ENCODE peak calls at places on chromosome 22, in seven cellular contexts. B is GM12865, D is uterus, G is ovary, S is colonic mucosa, N is GM12878, T is brain microvascular endothelial cell. F is an unnamed sample.
A peak's percentile ranks its signal among the peaks of the same experiment; 100 is the strongest.

GRCh38 chr22:24325105-24325757 is 54.6 kb downstream of the SPECC1L start:
- DNase-seq in B (peak; percentile 84), D (no peak), G (no peak), S (peak; percentile 34), N (peak; percentile 62), T (peak; percentile 73), F (peak; percentile 87)

GRCh38 chr22:42461511-42461910 is 29.3 kb upstream of the NFAM1 start:
- DNase-seq in B (no peak), D (no peak), G (no peak), S (no peak), N (no peak), T (no peak), F (no peak)

GRCh38 chr22:45783021-45783420 is 111.4 kb downstream of the ATXN10 start:
- DNase-seq in B (no peak), D (no peak), G (no peak), S (no peak), N (no peak), T (no peak), F (peak; percentile 37)

GRCh38 chr22:26778372-26778771 is 121.0 kb downstream of the MIAT start:
- DNase-seq in B (no peak), D (no peak), G (no peak), S (no peak), N (no peak), T (no peak), F (no peak)

GRCh38 chr22:31944700-31945477 is 554 bp downstream of the YWHAH start:
- DNase-seq in B (peak; percentile 22), D (peak; percentile 49), G (peak; percentile 64), S (peak; percentile 53), N (no peak), T (no peak), F (peak; percentile 13)

GRCh38 chr22:46119729-46120419 is 30.5 kb upstream of the PPARA start:
- DNase-seq in B (no peak), D (peak; percentile 73), G (peak; percentile 78), S (no peak), N (no peak), T (peak; percentile 54), F (peak; percentile 82)

GRCh38 chr22:44775862-44776261 is 23.5 kb downstream of the ARHGAP8 start:
- DNase-seq in B (no peak), D (no peak), G (no peak), S (no peak), N (no peak), T (no peak), F (no peak)

GRCh38 chr22:38862375-38863329 is 9.4 kb downstream of the CBX6 start:
- DNase-seq in B (no peak), D (peak; percentile 71), G (peak; percentile 86), S (no peak), N (no peak), T (no peak), F (no peak)

GRCh38 chr22:24554316-24555159 is at the start of gene GUCD1:
- DNase-seq in B (peak; percentile 52), D (no peak), G (peak; percentile 26), S (peak; percentile 63), N (no peak), T (peak; percentile 37), F (peak; percentile 27)

GRCh38 chr22:42760806-42761565 is 40.3 kb upstream of the A4GALT start:
- DNase-seq in B (peak; percentile 89), D (no peak), G (no peak), S (no peak), N (no peak), T (no peak), F (no peak)

GRCh38 chr22:42270178-42270511 is 308 bp downstream of the TCF20 start:
- DNase-seq in B (peak; percentile 41), D (no peak), G (no peak), S (no peak), N (no peak), T (no peak), F (no peak)

GRCh38 chr22:46107089-46107664 is 43.1 kb upstream of the PPARA start:
- DNase-seq in B (no peak), D (peak; percentile 68), G (no peak), S (no peak), N (no peak), T (no peak), F (no peak)

GRCh38 chr22:27682438-27682837 is 119.1 kb downstream of the MN1 start:
- DNase-seq in B (no peak), D (no peak), G (no peak), S (no peak), N (no peak), T (no peak), F (no peak)

GRCh38 chr22:28442951-28443876 is 236.4 kb downstream of the TTC28 start:
- DNase-seq in B (no peak), D (peak; percentile 67), G (peak; percentile 57), S (peak; percentile 72), N (no peak), T (peak; percentile 63), F (peak; percentile 81)

DNA sequence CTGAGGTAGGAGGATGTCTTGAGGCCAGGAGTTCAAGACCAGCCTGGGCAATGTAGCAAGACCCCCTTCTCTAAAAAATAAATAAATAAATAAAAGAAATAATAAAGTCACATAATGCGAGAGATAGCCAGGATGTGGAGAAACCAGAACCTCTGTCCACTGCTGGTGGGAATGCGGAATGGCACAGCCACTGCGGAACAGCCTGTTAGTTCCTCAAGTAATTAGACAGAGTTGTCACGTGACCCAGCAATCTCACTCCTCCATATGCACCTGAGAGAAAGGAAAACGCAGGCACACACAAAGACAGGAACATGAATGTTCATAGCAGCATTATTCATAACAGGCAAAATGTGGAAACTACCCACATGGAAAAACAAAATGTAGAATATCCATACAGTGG is 27.5 kb downstream of the LIF start:
- DNase-seq in B (no peak), D (no peak), G (no peak), S (no peak), N (no peak), T (no peak), F (no peak)
- TF ChIP-seq CTCF in B (no peak), D (no peak), G (no peak), S (no peak), N (no peak), T (peak; percentile 55), F (peak; percentile 25)

GRCh38 chr22:37028692-37029674 is 9.4 kb downstream of the MPST start:
- DNase-seq in B (no peak), D (no peak), G (no peak), S (no peak), N (no peak), T (no peak), F (no peak)

GRCh38 chr22:37030560-37031281 is 11.2 kb downstream of the MPST start:
- DNase-seq in B (no peak), D (no peak), G (no peak), S (no peak), N (no peak), T (no peak), F (no peak)

GRCh38 chr22:37032535-37033460 is 13.3 kb downstream of the MPST start:
- DNase-seq in B (no peak), D (peak; percentile 59), G (peak; percentile 72), S (peak; percentile 89), N (no peak), T (no peak), F (peak; percentile 36)

GRCh38 chr22:37033605-37034430 is 14.3 kb downstream of the MPST start:
- DNase-seq in B (no peak), D (no peak), G (no peak), S (peak; percentile 63), N (no peak), T (no peak), F (no peak)

GRCh38 chr22:37032134-37032534 is 12.6 kb downstream of the MPST start:
- DNase-seq in B (no peak), D (no peak), G (no peak), S (no peak), N (no peak), T (no peak), F (no peak)
- H3K4me3 ChIP-seq in B (no peak overlapping the region), D (no peak overlapping the region), G (no peak overlapping the region), S (no peak overlapping the region), N (no peak overlapping the region), T (no peak overlapping the region), F (no peak overlapping the region)

GRCh38 chr22:22143448-22143847 is 101.1 kb upstream of the VPREB1 start:
- DNase-seq in B (no peak), D (no peak), G (no peak), S (no peak), N (no peak), T (no peak), F (no peak)

GRCh38 chr22:22141771-22142591 is 102.6 kb upstream of the VPREB1 start:
- DNase-seq in B (no peak), D (no peak), G (no peak), S (no peak), N (no peak), T (no peak), F (no peak)

GRCh38 chr22:22148905-22149304 is 95.7 kb upstream of the VPREB1 start:
- DNase-seq in B (no peak), D (no peak), G (no peak), S (no peak), N (no peak), T (no peak), F (no peak)

GRCh38 chr22:22141031-22141430 is 103.6 kb upstream of the VPREB1 start:
- DNase-seq in B (no peak), D (no peak), G (no peak), S (no peak), N (no peak), T (no peak), F (no peak)

DNA sequence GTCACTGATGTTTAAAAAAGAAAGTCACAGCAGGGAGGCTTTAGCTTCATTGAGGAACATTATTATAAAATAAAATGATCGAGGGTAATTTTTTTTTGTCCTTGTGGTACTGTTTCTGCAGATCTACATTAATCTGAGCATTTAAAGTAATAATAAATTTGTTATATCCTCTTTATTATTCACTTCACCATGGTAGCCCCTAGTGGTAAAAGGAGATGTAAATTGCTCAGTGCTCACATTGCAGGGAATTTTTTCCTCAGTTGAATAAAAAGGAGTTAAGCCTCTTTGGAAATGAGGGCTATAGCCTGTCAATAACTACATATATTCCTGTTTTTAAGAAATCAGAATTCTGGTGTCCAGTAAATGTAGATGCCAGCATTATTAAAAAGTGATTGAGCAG is 99.7 kb upstream of the VPREB1 start:
- DNase-seq in B (no peak), D (no peak), G (no peak), S (no peak), N (no peak), T (no peak), F (no peak)
- TF ChIP-seq CTCF in B (no peak), D (no peak), G (no peak), S (no peak), N (no peak), T (peak; percentile 18), F (peak; percentile 33)

DNA sequence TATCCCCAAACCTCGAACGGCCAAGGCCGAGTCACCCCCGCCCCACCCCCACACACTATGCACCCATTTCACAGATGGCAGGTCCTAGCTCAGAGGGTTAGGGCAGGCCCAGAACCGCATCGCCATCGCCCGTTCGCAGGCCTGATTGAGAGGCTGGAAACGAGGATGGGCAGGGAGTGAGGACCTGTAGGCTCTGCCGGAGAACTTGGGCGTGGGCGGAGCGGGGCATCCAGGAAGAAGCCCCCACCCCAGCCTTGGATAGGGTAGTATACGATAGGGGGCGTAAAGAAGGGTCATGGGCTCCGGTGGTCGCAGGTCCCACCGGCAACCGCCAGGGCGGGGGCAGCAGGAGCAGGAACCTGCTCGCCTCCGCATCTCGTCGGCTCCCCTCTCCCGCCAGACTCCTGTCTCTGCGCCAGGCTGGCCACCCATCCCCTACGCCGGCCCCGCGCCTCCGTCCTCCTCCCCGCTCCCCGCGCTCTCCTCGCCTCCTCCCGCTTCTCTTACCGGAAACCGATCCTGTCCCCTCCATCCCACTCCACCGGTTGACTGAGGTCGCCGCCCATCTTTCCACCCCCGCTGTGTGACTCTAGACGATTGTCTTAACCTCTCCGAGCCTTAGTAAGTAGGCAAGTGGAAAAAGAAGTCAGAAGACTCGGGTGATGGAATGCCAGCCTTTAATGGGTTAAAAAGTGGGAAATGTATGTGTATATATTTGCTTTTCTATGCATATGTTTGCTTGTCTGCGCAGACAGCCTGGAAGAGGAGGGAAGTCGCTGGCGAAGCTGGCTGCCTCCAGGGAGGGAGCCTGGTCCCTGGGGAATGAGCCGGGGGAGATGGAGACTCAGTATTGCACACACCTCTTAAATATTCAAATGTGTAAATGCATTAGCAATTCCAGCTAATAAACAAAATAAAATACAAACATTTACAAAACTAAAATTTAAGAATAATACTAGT is 52.8 kb downstream of the CYTH4 start:
- DNase-seq in B (no peak), D (no peak), G (no peak), S (no peak), N (no peak), T (no peak), F (no peak)
- H3K4me3 ChIP-seq in B (no peak overlapping the region), D (no peak overlapping the region), G (no peak overlapping the region), S (no peak overlapping the region), N (no peak overlapping the region), T (peak overlapping the region; percentile 27), F (no peak overlapping the region)

F was measured in astrocyte of the spinal cord.